ENCODE peak calls at places on chromosomes 3 and 15, in four cellular contexts. O is HepG2, K is WTC11, C is K562. I is an unnamed sample.

GRCh38 chr3:12990306-12990705 is 82.9 kb downstream of the IQSEC1 start:
- DNase-seq in C (no peak), O (no peak), K (no peak), I (no peak)

GRCh38 chr3:166284994-166285393 is 447.8 kb upstream of the BCHE start:
- DNase-seq in C (no peak), K (no peak), O (no peak), I (no peak)

GRCh38 chr3:143418391-143418790 is 298.8 kb downstream of the CHST2 start:
- DNase-seq in O (no peak), K (no peak), C (no peak), I (no peak)

GRCh38 chr15:49088996-49089395 is 42.8 kb upstream of the SECISBP2L start:
- DNase-seq in C (no peak), K (no peak), O (no peak), I (no peak)

GRCh38 chr3:160992712-160993111 is 112.4 kb downstream of the B3GALNT1 start:
- DNase-seq in K (no peak), O (no peak), C (no peak), I (no peak)

GRCh38 chr15:35439291-35439690 is 106.7 kb downstream of the DPH6 start:
- DNase-seq in O (no peak), K (no peak), C (no peak), I (no peak)

GRCh38 chr15:50979041-50979440 is 70.6 kb downstream of the AP4E1 start:
- DNase-seq in K (no peak), C (no peak), O (no peak), I (no peak)

GRCh38 chr3:30273304-30274072 is 332.9 kb upstream of the TGFBR2 start:
- DNase-seq in C (no peak), K (no peak), O (no peak), I (no peak)

GRCh38 chr15:85500729-85501128 is 120.3 kb downstream of the AKAP13 start:
- DNase-seq in K (no peak), C (no peak), O (no peak), I (no peak)

GRCh38 chr3:20573175-20573574 is 387.2 kb upstream of the SGO1 start:
- DNase-seq in O (no peak), K (no peak), C (no peak), I (no peak)

GRCh38 chr3:144097144-144097543 is 125.5 kb downstream of the DIPK2A start:
- DNase-seq in O (no peak), K (no peak), C (no peak), I (no peak)

GRCh38 chr15:66901336-66902100 is 163.9 kb upstream of the SMAD3 start:
- DNase-seq in O (no peak), C (no peak), K (no peak), I (no peak)

GRCh38 chr3:113070226-113071220 is 79.7 kb downstream of the GTPBP8 start:
- DNase-seq in C (no peak), K (no peak), O (peak), I (no peak)

GRCh38 chr15:37102315-37103021 is 2.1 kb upstream of the MEIS2 start:
- DNase-seq in O (no peak), C (peak), K (peak), I (no peak)

GRCh38 chr3:72234394-72234793 is 449.4 kb upstream of the PROK2 start:
- DNase-seq in K (no peak), O (no peak), C (no peak), I (no peak)

GRCh38 chr15:88174571-88174970 is 82.0 kb downstream of the NTRK3 start:
- DNase-seq in K (no peak), C (no peak), O (no peak), I (no peak)

GRCh38 chr3:32238027-32238815 is at the start of gene CMTM8:
- DNase-seq in C (peak), K (peak), O (peak), I (no peak)

GRCh38 chr3:195250473-195251251 is 20.3 kb downstream of the XXYLT1 start:
- DNase-seq in C (no peak), O (no peak), K (no peak), I (no peak)

GRCh38 chr15:31464216-31465082 is 137.8 kb downstream of the KLF13 start:
- DNase-seq in O (no peak), K (no peak), C (no peak), I (no peak)

GRCh38 chr3:171535133-171535532 is 74.9 kb upstream of the TNIK start:
- DNase-seq in O (no peak), K (no peak), C (no peak), I (no peak)

GRCh38 chr3:54527953-54528352 is 399.9 kb downstream of the LRTM1 start:
- DNase-seq in O (no peak), K (no peak), C (no peak), I (no peak)

GRCh38 chr3:58973796-58974195 is 76.0 kb downstream of the CFAP20DC start:
- DNase-seq in O (no peak), K (no peak), C (no peak), I (no peak)

GRCh38 chr3:127768346-127769008 is 53.8 kb downstream of the MGLL start:
- DNase-seq in K (no peak), O (no peak), C (no peak), I (no peak)

GRCh38 chr3:172194702-172195392 is 155.5 kb downstream of the FNDC3B start:
- DNase-seq in O (no peak), C (peak), K (no peak), I (no peak)

GRCh38 chr15:99105516-99106341 is 849 bp downstream of the SYNM start:
- DNase-seq in O (no peak), C (no peak), K (peak), I (no peak)

GRCh38 chr3:170953736-170954135 is 45.3 kb upstream of the EIF5A2 start:
- DNase-seq in O (no peak), K (no peak), C (no peak), I (no peak)

GRCh38 chr3:18237251-18238005 is 187.7 kb downstream of the SATB1 start:
- DNase-seq in C (no peak), K (no peak), O (no peak), I (no peak)

GRCh38 chr3:144033235-144033579 is 61.6 kb downstream of the DIPK2A start:
- DNase-seq in O (no peak), C (no peak), K (no peak), I (no peak)

DNA sequence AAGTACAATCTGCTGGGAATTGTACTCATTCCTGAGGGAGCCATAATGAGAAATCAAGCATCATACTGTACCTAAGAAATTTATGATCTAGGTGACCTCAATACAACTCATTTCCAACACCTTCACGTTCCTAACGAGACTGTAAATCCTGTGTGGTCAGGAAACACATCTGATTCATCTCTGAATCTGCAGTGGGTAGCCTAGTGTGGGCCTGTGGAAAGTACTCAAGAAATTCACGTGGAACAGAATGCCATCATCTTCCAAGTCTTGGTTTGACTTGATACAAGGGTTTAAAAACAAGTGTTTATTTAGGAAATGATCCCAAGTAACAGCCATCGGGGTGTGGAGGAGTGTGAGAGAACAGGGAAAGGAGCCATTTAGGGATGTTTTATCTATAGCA is 568.9 kb downstream of the EDEM1 start:
- DNase-seq in C (no peak), O (no peak), K (no peak), I (no peak)
- TF ChIP-seq CREM in C (no peak), O (no peak), K (no peak), I (no peak)

GRCh38 chr15:39429898-39430357 is 151.0 kb upstream of the THBS1 start:
- DNase-seq in K (no peak), O (peak), C (no peak), I (no peak)
- TF ChIP-seq CREM in K (no peak), O (no peak), C (no peak), I (no peak)

GRCh38 chr3:148923592-148923991 is 58.5 kb downstream of the CPA3 start:
- DNase-seq in C (no peak), K (no peak), O (no peak), I (no peak)

GRCh38 chr3:148922467-148922866 is 57.4 kb downstream of the CPA3 start:
- DNase-seq in C (no peak), K (no peak), O (no peak), I (no peak)

GRCh38 chr3:148925841-148926240 is 60.7 kb downstream of the CPA3 start:
- DNase-seq in K (no peak), C (no peak), O (no peak), I (no peak)

GRCh38 chr3:148924572-148924971 is 59.5 kb downstream of the CPA3 start:
- DNase-seq in O (no peak), K (no peak), C (no peak), I (no peak)
- TF ChIP-seq CREM in O (no peak), K (no peak), C (no peak), I (no peak)

DNA sequence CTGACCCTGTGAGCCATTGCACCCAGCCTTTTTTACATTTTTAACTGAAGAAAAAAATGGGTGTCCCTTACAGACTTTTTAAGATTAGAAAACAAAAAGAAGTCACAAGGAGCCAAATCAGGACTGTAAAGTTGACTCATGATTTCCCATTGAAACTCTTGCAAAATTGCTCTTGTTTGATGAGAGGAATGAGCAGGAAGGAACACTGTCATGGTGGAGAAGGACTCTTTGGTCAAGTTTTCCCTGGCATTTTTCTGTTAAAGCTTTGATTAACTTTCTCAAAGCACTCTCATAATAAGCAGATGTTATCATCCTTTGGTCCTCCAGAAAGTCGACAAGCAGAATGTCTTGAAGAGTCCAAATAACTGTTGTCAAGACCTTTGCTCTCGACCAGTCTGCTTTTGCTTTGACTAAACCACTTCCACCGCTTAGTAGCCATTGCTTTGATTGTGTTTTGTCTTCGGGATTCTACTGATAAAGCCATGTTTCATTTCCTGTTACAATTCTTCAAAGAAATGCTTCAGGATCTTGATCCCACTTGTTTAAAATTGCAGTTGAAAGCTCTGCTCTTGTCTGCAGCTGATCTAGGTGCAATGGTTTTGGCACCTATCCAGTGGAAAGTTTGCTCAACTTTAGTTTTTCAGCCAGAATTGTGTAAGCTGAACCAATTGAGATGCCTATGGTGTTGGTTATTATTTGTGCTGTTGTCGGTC is 369.4 kb downstream of the MAGI1 start:
- DNase-seq in K (no peak), O (peak), C (no peak), I (no peak)
- TF ChIP-seq CREM in K (no peak), O (no peak), C (no peak), I (no peak)

GRCh38 chr3:155744626-155745324 is at the start of gene PLCH1:
- DNase-seq in O (peak), C (peak), K (peak), I (no peak)
- TF ChIP-seq CREM in O (no peak), C (peak), K (no peak), I (no peak)

GRCh38 chr15:60520825-60521368 is 42.0 kb upstream of the ICE2 start:
- DNase-seq in K (peak), O (peak), C (peak), I (no peak)

GRCh38 chr15:60526127-60526616 is 47.2 kb upstream of the ICE2 start:
- DNase-seq in O (no peak), K (no peak), C (no peak), I (no peak)

GRCh38 chr15:60520041-60520824 is 41.3 kb upstream of the ICE2 start:
- DNase-seq in K (no peak), C (no peak), O (no peak), I (no peak)

GRCh38 chr15:60525640-60526039 is 46.7 kb upstream of the ICE2 start:
- DNase-seq in K (no peak), O (no peak), C (no peak), I (no peak)

GRCh38 chr15:60523056-60523455 is 44.1 kb upstream of the ICE2 start:
- DNase-seq in C (no peak), O (no peak), K (no peak), I (no peak)
- TF ChIP-seq CREM in C (no peak), O (no peak), K (no peak), I (no peak)

GRCh38 chr3:53181024-53181371 is 20.0 kb downstream of the PRKCD start:
- DNase-seq in O (no peak), K (no peak), C (no peak), I (no peak)

GRCh38 chr3:53184701-53185100 is 23.7 kb downstream of the PRKCD start:
- DNase-seq in C (no peak), O (no peak), K (no peak), I (no peak)

GRCh38 chr3:53181528-53181927 is 20.5 kb downstream of the PRKCD start:
- DNase-seq in K (no peak), C (no peak), O (no peak), I (no peak)

GRCh38 chr3:53183514-53183913 is 22.5 kb downstream of the PRKCD start:
- DNase-seq in C (no peak), K (no peak), O (no peak), I (no peak)

GRCh38 chr3:53182759-53183355 is 21.8 kb downstream of the PRKCD start:
- DNase-seq in K (no peak), C (no peak), O (no peak), I (no peak)
- TF ChIP-seq CREM in K (no peak), C (no peak), O (no peak), I (no peak)

GRCh38 chr3:64872385-64872784 is 184.6 kb upstream of the ADAMTS9 start:
- DNase-seq in C (no peak), O (no peak), K (no peak), I (no peak)

GRCh38 chr3:64878372-64878771 is 190.6 kb upstream of the ADAMTS9 start:
- DNase-seq in K (no peak), O (no peak), C (no peak), I (no peak)

GRCh38 chr3:64871237-64871636 is 183.4 kb upstream of the ADAMTS9 start:
- DNase-seq in K (no peak), C (no peak), O (no peak), I (no peak)

GRCh38 chr3:64871955-64872354 is 184.2 kb upstream of the ADAMTS9 start:
- DNase-seq in K (no peak), C (no peak), O (no peak), I (no peak)

GRCh38 chr3:64873400-64873799 is 185.6 kb upstream of the ADAMTS9 start:
- DNase-seq in O (no peak), C (no peak), K (no peak), I (no peak)
- TF ChIP-seq CREM in O (no peak), C (no peak), K (no peak), I (no peak)

GRCh38 chr3:133474251-133474801 is 74.5 kb downstream of the BFSP2 start:
- DNase-seq in K (no peak), O (no peak), C (no peak), I (no peak)
- TF ChIP-seq CREM in K (no peak), O (no peak), C (no peak), I (no peak)